ENCODE peak calls at places on chromosomes 6 and 20, in five cellular contexts. T is H1, D is right cardiac atrium, B is stomach, E is GM23248. U is an unnamed sample. For H3K9me3, the result is how much of the 10 kb centered on the place peaks cover.

GRCh38 chr6:158013904-158014504 is 32.3 kb downstream of the SYNJ2 start:
- DNase-seq in T (no peak), D (no peak), B (no peak), E (no peak), U (no peak)

GRCh38 chr20:20466341-20466879 is 98.5 kb downstream of the INSM1 start:
- DNase-seq in T (no peak), D (no peak), B (no peak), E (peak), U (no peak)

GRCh38 chr6:149044394-149044965 is 273.0 kb upstream of the TAB2 start:
- DNase-seq in T (no peak), D (no peak), B (no peak), E (peak), U (no peak)

GRCh38 chr20:25233016-25233772 is 14.7 kb upstream of the PYGB start:
- DNase-seq in T (no peak), D (peak), B (peak), E (peak), U (no peak)

GRCh38 chr6:140773276-140773675 is 1359.4 kb upstream of the GJE1 start:
- DNase-seq in T (no peak), D (no peak), B (no peak), E (no peak), U (no peak)

GRCh38 chr6:155224618-155225017 is 39.2 kb upstream of the CLDN20 start:
- DNase-seq in T (no peak), D (no peak), B (no peak), E (peak), U (no peak)

GRCh38 chr6:21586760-21587181 is 6.8 kb upstream of the SOX4 start:
- DNase-seq in T (peak), D (no peak), B (peak), E (no peak), U (no peak)

GRCh38 chr6:119444642-119445557 is 95.3 kb upstream of the MAN1A1 start:
- DNase-seq in T (no peak), D (no peak), B (no peak), E (peak), U (no peak)

GRCh38 chr6:137093183-137094069 is 48.7 kb upstream of the IL20RA start:
- DNase-seq in T (no peak), D (no peak), B (no peak), E (no peak), U (no peak)

GRCh38 chr20:39716796-39717341 is 754.7 kb downstream of the DHX35 start:
- DNase-seq in T (no peak), D (no peak), B (no peak), E (peak), U (no peak)

GRCh38 chr6:92767101-92767500 is 652.3 kb downstream of the EPHA7 start:
- DNase-seq in T (no peak), D (no peak), B (no peak), E (no peak), U (no peak)

GRCh38 chr6:21227486-21227885 is 366.1 kb upstream of the SOX4 start:
- DNase-seq in T (no peak), D (no peak), B (no peak), E (peak), U (no peak)

GRCh38 chr6:131729550-131729949 is 18.7 kb upstream of the CTAGE9 start:
- DNase-seq in T (no peak), D (no peak), B (no peak), E (no peak), U (no peak)

GRCh38 chr20:23622839-23623343 is 14.9 kb downstream of the CST3 start:
- DNase-seq in T (no peak), D (peak), B (peak), E (peak), U (peak)

GRCh38 chr20:23623666-23624065 is 14.1 kb downstream of the CST3 start:
- DNase-seq in T (no peak), D (no peak), B (no peak), E (no peak), U (no peak)

GRCh38 chr20:23626040-23626620 is 11.6 kb downstream of the CST3 start:
- DNase-seq in T (no peak), D (no peak), B (peak), E (peak), U (no peak)

GRCh38 chr20:23625236-23625964 is 12.4 kb downstream of the CST3 start:
- DNase-seq in T (no peak), D (no peak), B (no peak), E (no peak), U (no peak)

DNA sequence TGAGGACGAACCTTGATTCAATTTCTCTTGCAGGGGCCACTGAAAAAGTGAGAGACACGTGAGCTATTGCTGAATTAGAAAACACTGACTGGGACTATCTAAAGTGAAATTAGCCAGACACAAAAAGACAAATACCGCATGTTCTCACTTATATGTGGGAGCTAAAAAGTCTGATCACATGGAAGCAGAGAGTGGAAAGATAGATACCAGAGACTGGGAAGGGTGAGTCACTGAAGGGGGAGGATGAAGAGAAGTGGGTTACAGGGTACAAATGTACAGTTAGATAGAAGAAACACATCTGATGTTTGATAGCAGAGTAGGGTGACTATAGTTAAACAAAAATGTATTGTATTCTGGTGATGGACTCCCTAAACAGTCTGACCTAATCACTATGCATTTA is 13.4 kb downstream of the CST3 start:
- DNase-seq in T (no peak), D (no peak), B (no peak), E (peak), U (no peak)
- H3K9me3 ChIP-seq in T (under half), D (under half), B (under half), E (under half), U (under half)

DNA sequence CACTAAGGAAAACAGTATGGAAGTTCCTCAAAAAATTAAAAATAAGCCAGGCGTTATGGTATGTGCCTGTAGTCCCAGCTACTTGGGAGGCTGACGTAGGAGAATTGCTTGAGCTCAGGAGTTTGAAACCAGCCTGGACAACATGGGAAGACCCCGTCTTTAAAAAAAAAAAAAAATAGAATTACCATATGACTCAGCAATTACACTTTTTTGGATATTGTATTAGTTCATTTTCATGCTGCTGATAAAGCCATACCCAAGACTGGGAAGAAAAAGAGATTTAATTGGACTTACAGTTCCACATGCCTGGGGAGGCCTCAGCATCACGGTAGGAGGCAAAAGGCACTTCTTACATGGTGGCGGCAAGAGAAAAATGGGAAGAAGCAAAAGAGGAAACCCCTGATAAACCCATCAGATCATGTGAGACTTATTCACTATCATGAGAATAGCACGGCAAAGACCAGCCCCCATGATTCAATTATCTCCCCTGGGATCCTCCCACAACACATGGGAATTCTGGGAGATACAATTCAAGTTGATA is 10.8 kb upstream of the SMIM29 start:
- DNase-seq in T (no peak), D (no peak), B (no peak), E (no peak), U (no peak)
- H3K9me3 ChIP-seq in T (under half), D (under half), B (under half), E (under half), U (under half)

DNA sequence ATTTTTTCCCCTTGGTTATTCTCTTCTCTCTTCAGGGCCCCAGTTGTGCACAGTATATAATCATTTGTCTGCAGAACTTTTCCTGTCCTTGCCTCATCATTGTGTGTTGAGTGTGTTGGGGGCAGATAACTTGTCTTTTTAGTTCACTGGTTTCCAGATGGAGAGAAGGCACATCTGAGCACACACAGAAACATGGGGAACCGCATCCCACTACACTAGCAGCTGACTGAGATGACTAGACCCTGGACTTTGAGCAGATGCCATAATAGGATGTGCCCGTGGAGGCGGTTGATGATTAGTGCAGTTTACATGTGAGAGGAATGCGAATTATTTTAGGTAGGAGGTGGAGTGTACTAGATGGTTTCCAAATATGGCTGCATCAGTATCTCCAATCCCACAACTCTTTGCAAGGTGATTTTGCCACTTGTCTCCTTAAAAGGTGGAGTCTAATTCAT is 26.5 kb upstream of the SH3BGRL2 start:
- DNase-seq in T (no peak), D (no peak), B (no peak), E (peak), U (peak)
- H3K9me3 ChIP-seq in T (under half), D (under half), B (under half), E (under half), U (under half)

DNA sequence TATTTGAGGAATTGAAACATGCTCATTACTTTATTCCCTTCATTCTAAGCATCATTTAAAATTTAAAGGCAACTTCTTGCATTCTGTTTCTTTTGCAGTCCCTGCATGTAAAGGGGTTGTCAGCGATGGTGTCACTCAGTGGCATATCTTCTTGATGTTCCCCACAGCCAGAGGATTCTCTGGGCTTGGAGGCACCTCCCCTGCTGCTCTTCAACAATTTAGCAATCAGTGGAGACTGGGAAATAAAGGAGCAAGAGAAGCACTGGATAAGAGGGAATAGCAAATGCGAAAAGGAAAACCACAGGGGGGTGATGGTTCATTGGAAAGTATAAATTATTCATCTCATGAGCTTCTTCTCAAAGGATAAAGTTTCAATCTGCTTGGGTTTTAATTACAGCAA is 30.7 kb upstream of the MC3R start:
- DNase-seq in T (no peak), D (no peak), B (no peak), E (no peak), U (no peak)
- H3K9me3 ChIP-seq in T (under half), D (under half), B (under half), E (under half), U (under half)

U was measured in AG04450.